ENCODE peak calls at places on chromosomes 3 and 15, in five cellular contexts. R, J, L, S and X are unnamed samples.

GRCh38 chr3:14432996-14433572 is 30.7 kb downstream of the SLC6A6 start:
- DNase-seq in L (peak), S (no peak), J (no peak), R (no peak), X (no peak)

GRCh38 chr3:157559401-157559800 is 56.2 kb upstream of the VEPH1 start:
- DNase-seq in L (no peak), R (no peak), J (no peak), S (no peak), X (no peak)

GRCh38 chr3:106241593-106241992 is 372.8 kb upstream of the CBLB start:
- DNase-seq in L (no peak), S (no peak), J (no peak), R (no peak), X (no peak)

GRCh38 chr3:55639886-55640765 is 153.0 kb upstream of the WNT5A start:
- DNase-seq in J (no peak), S (no peak), R (no peak), L (no peak), X (no peak)

GRCh38 chr3:114571363-114571762 is 277.5 kb downstream of the TIGIT start:
- DNase-seq in R (no peak), L (no peak), S (no peak), J (no peak), X (no peak)

GRCh38 chr3:7917443-7918151 is 584.0 kb upstream of the LMCD1 start:
- DNase-seq in L (no peak), R (no peak), J (no peak), S (no peak), X (no peak)

GRCh38 chr15:96774216-96774615 is 443.7 kb downstream of the NR2F2 start:
- DNase-seq in J (no peak), L (no peak), R (no peak), S (no peak), X (no peak)

GRCh38 chr3:12490547-12490946 is 6.3 kb downstream of the TSEN2 start:
- DNase-seq in S (no peak), R (no peak), J (no peak), L (no peak), X (no peak)

GRCh38 chr3:192354687-192355086 is 372.7 kb downstream of the FGF12 start:
- DNase-seq in L (no peak), R (no peak), S (no peak), J (no peak), X (no peak)

GRCh38 chr3:150412599-150413069 is 4.5 kb downstream of the TSC22D2 start:
- DNase-seq in R (peak), J (peak), L (no peak), S (peak), X (no peak)

GRCh38 chr15:42275780-42276395 is 2.7 kb upstream of the TMEM87A start:
- DNase-seq in R (no peak), S (no peak), L (no peak), J (no peak), X (no peak)

GRCh38 chr3:157588386-157589060 is 85.3 kb upstream of the VEPH1 start:
- DNase-seq in L (no peak), R (no peak), S (no peak), J (no peak), X (no peak)

GRCh38 chr3:106296111-106296510 is 427.3 kb upstream of the CBLB start:
- DNase-seq in S (no peak), J (no peak), R (no peak), L (no peak), X (no peak)

GRCh38 chr3:193508108-193508507 is 46.6 kb downstream of the ATP13A4 start:
- DNase-seq in L (no peak), J (no peak), R (no peak), S (no peak), X (no peak)

GRCh38 chr3:180646187-180646790 is 33.0 kb downstream of the CCDC39 start:
- DNase-seq in J (no peak), S (peak), R (no peak), L (no peak), X (no peak)
- TF ChIP-seq CTCF in J (peak), S (peak), R (no peak), L (no peak), X (no peak)

DNA sequence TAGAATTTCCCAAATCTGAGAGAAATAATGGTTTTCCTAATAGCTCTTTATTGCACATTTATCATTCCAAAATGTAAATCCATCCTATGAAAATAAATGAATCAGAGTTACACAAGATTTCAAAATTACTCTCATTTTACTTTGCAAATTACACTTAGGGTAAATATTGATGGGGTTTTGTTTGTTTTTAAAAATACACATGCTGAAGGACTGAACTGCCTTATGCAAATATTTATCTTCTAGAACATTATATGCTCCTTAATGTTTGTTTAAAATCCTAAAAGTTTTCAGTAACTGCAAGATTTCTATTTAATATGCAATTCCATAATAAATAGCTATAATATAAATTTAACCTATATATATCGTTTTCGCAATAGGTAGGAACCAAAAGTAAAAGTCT is 38.2 kb downstream of the FOXP1 start:
- DNase-seq in L (no peak), R (no peak), S (peak), J (no peak), X (no peak)
- TF ChIP-seq CTCF in L (no peak), R (no peak), S (no peak), J (no peak), X (no peak)

DNA sequence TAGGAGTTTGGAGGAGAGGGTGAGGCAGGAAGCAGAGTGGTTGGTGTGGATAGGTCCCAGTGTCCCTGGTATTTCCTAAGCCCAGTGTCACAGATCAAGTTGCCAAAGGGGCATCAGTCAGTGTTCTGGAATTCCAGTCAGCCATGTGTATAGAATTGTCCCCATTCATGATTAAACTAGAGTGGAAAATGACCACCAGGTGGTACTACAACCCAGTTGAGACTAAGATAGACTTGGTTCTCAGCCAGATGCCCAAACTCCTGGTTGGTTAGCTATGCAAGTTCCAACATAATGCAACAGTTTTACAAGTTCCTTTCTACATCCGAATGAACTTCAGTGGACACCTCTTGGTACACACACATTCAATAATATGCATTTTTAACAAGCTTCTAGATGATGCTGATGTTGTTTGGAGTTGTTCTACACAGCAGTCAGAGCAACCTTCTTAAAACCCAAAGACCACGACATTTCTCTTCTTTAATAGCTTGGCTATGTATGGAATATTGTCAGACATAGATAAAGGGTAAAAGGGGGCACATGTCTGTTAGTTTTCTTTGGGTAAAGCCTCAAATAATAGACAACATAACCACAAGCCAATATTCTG is 8.4 kb upstream of the ATR start:
- DNase-seq in R (no peak), L (no peak), S (peak), J (peak), X (no peak)
- TF ChIP-seq CTCF in R (peak), L (peak), S (peak), J (peak), X (no peak)

GRCh38 chr3:72446406-72447058 is 401.7 kb downstream of the SHQ1 start:
- DNase-seq in S (peak), L (peak), J (no peak), R (no peak), X (no peak)
- TF ChIP-seq CTCF in S (no peak), L (no peak), J (no peak), R (no peak), X (no peak)